ENCODE peak calls at places on chromosomes 6 and 20, in seven cellular contexts. One of them, this sample, is unnamed.

GRCh38 chr6:96570053-96570452 is 7.1 kb downstream of the FHL5 start:
- DNase-seq in choroid plexus epithelial cell: no peak
- DNase-seq in psoas muscle: no peak
- DNase-seq in OCI-LY7: no peak
- DNase-seq in stimulated activated CD8-positive, alpha-beta memory T cell treated with anti-CD3 and anti-CD28 coated beads, Interleukin-12 subunit alpha, Interleukin-12 subunit beta, amount 100 ng/mL, for 4 hours: no peak
- DNase-seq in HTR-8/SVneo: no peak
- DNase-seq in NCI-H1436: no peak
- DNase-seq in this sample: no peak

GRCh38 chr20:34643919-34644318 is 33.0 kb downstream of the PIGU start:
- DNase-seq in psoas muscle: no peak
- DNase-seq in NCI-H1436: no peak
- DNase-seq in OCI-LY7: no peak
- DNase-seq in choroid plexus epithelial cell: peak
- DNase-seq in stimulated activated CD8-positive, alpha-beta memory T cell treated with anti-CD3 and anti-CD28 coated beads, Interleukin-12 subunit alpha, Interleukin-12 subunit beta, amount 100 ng/mL, for 4 hours: no peak
- DNase-seq in HTR-8/SVneo: no peak
- DNase-seq in this sample: peak

GRCh38 chr6:56683882-56684281 is 41.2 kb upstream of the DST start:
- DNase-seq in OCI-LY7: no peak
- DNase-seq in psoas muscle: no peak
- DNase-seq in NCI-H1436: no peak
- DNase-seq in choroid plexus epithelial cell: peak
- DNase-seq in stimulated activated CD8-positive, alpha-beta memory T cell treated with anti-CD3 and anti-CD28 coated beads, Interleukin-12 subunit alpha, Interleukin-12 subunit beta, amount 100 ng/mL, for 4 hours: no peak
- DNase-seq in HTR-8/SVneo: peak
- DNase-seq in this sample: peak

GRCh38 chr6:49430187-49430586 is 32.9 kb downstream of the MMUT start:
- DNase-seq in OCI-LY7: no peak
- DNase-seq in HTR-8/SVneo: peak
- DNase-seq in choroid plexus epithelial cell: peak
- DNase-seq in psoas muscle: no peak
- DNase-seq in stimulated activated CD8-positive, alpha-beta memory T cell treated with anti-CD3 and anti-CD28 coated beads, Interleukin-12 subunit alpha, Interleukin-12 subunit beta, amount 100 ng/mL, for 4 hours: no peak
- DNase-seq in NCI-H1436: no peak
- DNase-seq in this sample: no peak

GRCh38 chr6:90790696-90791095 is 203.8 kb upstream of the MAP3K7 start:
- DNase-seq in choroid plexus epithelial cell: peak
- DNase-seq in NCI-H1436: no peak
- DNase-seq in psoas muscle: no peak
- DNase-seq in OCI-LY7: no peak
- DNase-seq in HTR-8/SVneo: peak
- DNase-seq in stimulated activated CD8-positive, alpha-beta memory T cell treated with anti-CD3 and anti-CD28 coated beads, Interleukin-12 subunit alpha, Interleukin-12 subunit beta, amount 100 ng/mL, for 4 hours: no peak
- DNase-seq in this sample: peak

GRCh38 chr6:90411292-90411781 is 114.7 kb upstream of the BACH2 start:
- DNase-seq in stimulated activated CD8-positive, alpha-beta memory T cell treated with anti-CD3 and anti-CD28 coated beads, Interleukin-12 subunit alpha, Interleukin-12 subunit beta, amount 100 ng/mL, for 4 hours: no peak
- DNase-seq in choroid plexus epithelial cell: peak
- DNase-seq in NCI-H1436: no peak
- DNase-seq in psoas muscle: no peak
- DNase-seq in HTR-8/SVneo: peak
- DNase-seq in OCI-LY7: no peak
- DNase-seq in this sample: no peak

GRCh38 chr6:47153066-47153755 is 111.1 kb upstream of the ADGRF1 start:
- DNase-seq in OCI-LY7: no peak
- DNase-seq in choroid plexus epithelial cell: peak
- DNase-seq in NCI-H1436: no peak
- DNase-seq in stimulated activated CD8-positive, alpha-beta memory T cell treated with anti-CD3 and anti-CD28 coated beads, Interleukin-12 subunit alpha, Interleukin-12 subunit beta, amount 100 ng/mL, for 4 hours: no peak
- DNase-seq in HTR-8/SVneo: no peak
- DNase-seq in psoas muscle: no peak
- DNase-seq in this sample: peak

GRCh38 chr6:73262701-73263569 is at the start of gene KHDC1:
- DNase-seq in HTR-8/SVneo: peak
- DNase-seq in stimulated activated CD8-positive, alpha-beta memory T cell treated with anti-CD3 and anti-CD28 coated beads, Interleukin-12 subunit alpha, Interleukin-12 subunit beta, amount 100 ng/mL, for 4 hours: peak
- DNase-seq in NCI-H1436: peak
- DNase-seq in OCI-LY7: peak
- DNase-seq in psoas muscle: peak
- DNase-seq in choroid plexus epithelial cell: peak
- DNase-seq in this sample: peak

GRCh38 chr6:137811121-137811911 is 55.7 kb upstream of the TNFAIP3 start:
- DNase-seq in OCI-LY7: peak
- DNase-seq in stimulated activated CD8-positive, alpha-beta memory T cell treated with anti-CD3 and anti-CD28 coated beads, Interleukin-12 subunit alpha, Interleukin-12 subunit beta, amount 100 ng/mL, for 4 hours: peak
- DNase-seq in NCI-H1436: peak
- DNase-seq in HTR-8/SVneo: peak
- DNase-seq in psoas muscle: peak
- DNase-seq in choroid plexus epithelial cell: peak
- DNase-seq in this sample: peak

GRCh38 chr20:17967595-17968365 is 814 bp downstream of the SNX5 start:
- DNase-seq in HTR-8/SVneo: no peak
- DNase-seq in NCI-H1436: no peak
- DNase-seq in stimulated activated CD8-positive, alpha-beta memory T cell treated with anti-CD3 and anti-CD28 coated beads, Interleukin-12 subunit alpha, Interleukin-12 subunit beta, amount 100 ng/mL, for 4 hours: no peak
- DNase-seq in choroid plexus epithelial cell: peak
- DNase-seq in OCI-LY7: peak
- DNase-seq in psoas muscle: no peak
- DNase-seq in this sample: peak

GRCh38 chr6:143955971-143956370 is 52.1 kb downstream of the PLAGL1 start:
- DNase-seq in OCI-LY7: no peak
- DNase-seq in HTR-8/SVneo: no peak
- DNase-seq in NCI-H1436: no peak
- DNase-seq in choroid plexus epithelial cell: no peak
- DNase-seq in stimulated activated CD8-positive, alpha-beta memory T cell treated with anti-CD3 and anti-CD28 coated beads, Interleukin-12 subunit alpha, Interleukin-12 subunit beta, amount 100 ng/mL, for 4 hours: no peak
- DNase-seq in psoas muscle: no peak
- DNase-seq in this sample: no peak

GRCh38 chr6:44439270-44440045 is 52.0 kb downstream of the CDC5L start:
- DNase-seq in psoas muscle: no peak
- DNase-seq in stimulated activated CD8-positive, alpha-beta memory T cell treated with anti-CD3 and anti-CD28 coated beads, Interleukin-12 subunit alpha, Interleukin-12 subunit beta, amount 100 ng/mL, for 4 hours: no peak
- DNase-seq in choroid plexus epithelial cell: peak
- DNase-seq in HTR-8/SVneo: no peak
- DNase-seq in OCI-LY7: no peak
- DNase-seq in NCI-H1436: no peak
- DNase-seq in this sample: peak

GRCh38 chr20:57559658-57560553 is 1.0 kb upstream of the PCK1 start:
- DNase-seq in psoas muscle: no peak
- DNase-seq in stimulated activated CD8-positive, alpha-beta memory T cell treated with anti-CD3 and anti-CD28 coated beads, Interleukin-12 subunit alpha, Interleukin-12 subunit beta, amount 100 ng/mL, for 4 hours: no peak
- DNase-seq in choroid plexus epithelial cell: no peak
- DNase-seq in NCI-H1436: no peak
- DNase-seq in HTR-8/SVneo: no peak
- DNase-seq in OCI-LY7: no peak
- DNase-seq in this sample: no peak

GRCh38 chr20:62675156-62675871 is 33.0 kb downstream of the SLCO4A1 start:
- DNase-seq in psoas muscle: no peak
- DNase-seq in choroid plexus epithelial cell: no peak
- DNase-seq in stimulated activated CD8-positive, alpha-beta memory T cell treated with anti-CD3 and anti-CD28 coated beads, Interleukin-12 subunit alpha, Interleukin-12 subunit beta, amount 100 ng/mL, for 4 hours: no peak
- DNase-seq in HTR-8/SVneo: peak
- DNase-seq in NCI-H1436: no peak
- DNase-seq in OCI-LY7: no peak
- DNase-seq in this sample: no peak

GRCh38 chr6:32092760-32093497 is 16.2 kb downstream of the TNXB start:
- DNase-seq in choroid plexus epithelial cell: peak
- DNase-seq in psoas muscle: no peak
- DNase-seq in stimulated activated CD8-positive, alpha-beta memory T cell treated with anti-CD3 and anti-CD28 coated beads, Interleukin-12 subunit alpha, Interleukin-12 subunit beta, amount 100 ng/mL, for 4 hours: no peak
- DNase-seq in OCI-LY7: no peak
- DNase-seq in HTR-8/SVneo: no peak
- DNase-seq in NCI-H1436: no peak
- DNase-seq in this sample: peak

GRCh38 chr6:88165877-88166492 is at the start of gene CNR1:
- DNase-seq in OCI-LY7: peak
- DNase-seq in psoas muscle: peak
- DNase-seq in HTR-8/SVneo: no peak
- DNase-seq in NCI-H1436: peak
- DNase-seq in stimulated activated CD8-positive, alpha-beta memory T cell treated with anti-CD3 and anti-CD28 coated beads, Interleukin-12 subunit alpha, Interleukin-12 subunit beta, amount 100 ng/mL, for 4 hours: no peak
- DNase-seq in choroid plexus epithelial cell: peak
- DNase-seq in this sample: no peak

GRCh38 chr6:12163149-12163548 is 127.0 kb upstream of the EDN1 start:
- DNase-seq in HTR-8/SVneo: no peak
- DNase-seq in OCI-LY7: no peak
- DNase-seq in psoas muscle: no peak
- DNase-seq in NCI-H1436: no peak
- DNase-seq in stimulated activated CD8-positive, alpha-beta memory T cell treated with anti-CD3 and anti-CD28 coated beads, Interleukin-12 subunit alpha, Interleukin-12 subunit beta, amount 100 ng/mL, for 4 hours: no peak
- DNase-seq in choroid plexus epithelial cell: peak
- DNase-seq in this sample: no peak

GRCh38 chr6:17584241-17584803 is 15.8 kb upstream of the FAM8A1 start:
- DNase-seq in HTR-8/SVneo: peak
- DNase-seq in stimulated activated CD8-positive, alpha-beta memory T cell treated with anti-CD3 and anti-CD28 coated beads, Interleukin-12 subunit alpha, Interleukin-12 subunit beta, amount 100 ng/mL, for 4 hours: no peak
- DNase-seq in OCI-LY7: peak
- DNase-seq in choroid plexus epithelial cell: peak
- DNase-seq in NCI-H1436: peak
- DNase-seq in psoas muscle: no peak
- DNase-seq in this sample: peak

GRCh38 chr6:156821707-156822106 is 44.5 kb downstream of the ARID1B start:
- DNase-seq in stimulated activated CD8-positive, alpha-beta memory T cell treated with anti-CD3 and anti-CD28 coated beads, Interleukin-12 subunit alpha, Interleukin-12 subunit beta, amount 100 ng/mL, for 4 hours: no peak
- DNase-seq in NCI-H1436: no peak
- DNase-seq in OCI-LY7: no peak
- DNase-seq in choroid plexus epithelial cell: no peak
- DNase-seq in HTR-8/SVneo: no peak
- DNase-seq in psoas muscle: no peak
- DNase-seq in this sample: no peak

GRCh38 chr6:24340998-24341934 is 16.6 kb downstream of the DCDC2 start:
- DNase-seq in psoas muscle: no peak
- DNase-seq in stimulated activated CD8-positive, alpha-beta memory T cell treated with anti-CD3 and anti-CD28 coated beads, Interleukin-12 subunit alpha, Interleukin-12 subunit beta, amount 100 ng/mL, for 4 hours: no peak
- DNase-seq in NCI-H1436: no peak
- DNase-seq in HTR-8/SVneo: no peak
- DNase-seq in OCI-LY7: no peak
- DNase-seq in choroid plexus epithelial cell: peak
- DNase-seq in this sample: peak

GRCh38 chr6:167858842-167859520 is 32.3 kb downstream of the AFDN start:
- DNase-seq in OCI-LY7: no peak
- DNase-seq in psoas muscle: no peak
- DNase-seq in HTR-8/SVneo: no peak
- DNase-seq in choroid plexus epithelial cell: no peak
- DNase-seq in NCI-H1436: no peak
- DNase-seq in stimulated activated CD8-positive, alpha-beta memory T cell treated with anti-CD3 and anti-CD28 coated beads, Interleukin-12 subunit alpha, Interleukin-12 subunit beta, amount 100 ng/mL, for 4 hours: no peak
- DNase-seq in this sample: no peak

GRCh38 chr6:52352239-52353008 is 9.5 kb upstream of the PAQR8 start:
- DNase-seq in psoas muscle: no peak
- DNase-seq in OCI-LY7: no peak
- DNase-seq in stimulated activated CD8-positive, alpha-beta memory T cell treated with anti-CD3 and anti-CD28 coated beads, Interleukin-12 subunit alpha, Interleukin-12 subunit beta, amount 100 ng/mL, for 4 hours: no peak
- DNase-seq in NCI-H1436: peak
- DNase-seq in HTR-8/SVneo: peak
- DNase-seq in choroid plexus epithelial cell: peak
- DNase-seq in this sample: peak

GRCh38 chr6:111725446-111726112 is 119.9 kb upstream of the TRAF3IP2 start:
- DNase-seq in OCI-LY7: no peak
- DNase-seq in stimulated activated CD8-positive, alpha-beta memory T cell treated with anti-CD3 and anti-CD28 coated beads, Interleukin-12 subunit alpha, Interleukin-12 subunit beta, amount 100 ng/mL, for 4 hours: no peak
- DNase-seq in HTR-8/SVneo: no peak
- DNase-seq in choroid plexus epithelial cell: no peak
- DNase-seq in psoas muscle: peak
- DNase-seq in NCI-H1436: no peak
- DNase-seq in this sample: peak

This sample was measured in fibroblast of the aortic adventitia.